ENCODE peak calls at places on chromosomes 5 and 9, in five cellular contexts. U is RPMI7951, W is amniotic stem cell, K is T-helper 2 cell, C is myocyte. F is an unnamed sample.

GRCh38 chr9:119365291-119366027 is 3.8 kb downstream of the BRINP1 start:
- DNase-seq in W (no peak), K (no peak), C (peak; percentile 62), U (peak; percentile 8), F (no peak)

GRCh38 chr5:180644825-180645608 is 4.4 kb downstream of the FLT4 start:
- DNase-seq in K (no peak), C (no peak), U (no peak), W (no peak), F (no peak)

GRCh38 chr5:51385214-51385613 is 2.0 kb downstream of the ISL1 start:
- DNase-seq in C (no peak), W (no peak), K (no peak), U (no peak), F (no peak)

GRCh38 chr9:96599298-96599697 is 20.3 kb downstream of the CDC14B start:
- DNase-seq in W (no peak), K (no peak), U (no peak), C (no peak), F (no peak)

GRCh38 chr9:33137271-33137670 is 29.9 kb downstream of the B4GALT1 start:
- DNase-seq in K (no peak), U (no peak), C (no peak), W (no peak), F (no peak)

GRCh38 chr5:21195145-21195544 is 1207.1 kb upstream of the CDH18 start:
- DNase-seq in W (no peak), K (no peak), U (no peak), C (no peak), F (no peak)

GRCh38 chr5:72470817-72471216 is 36.4 kb downstream of the ZNF366 start:
- DNase-seq in U (peak; percentile 92), W (no peak), C (peak; percentile 82), K (no peak), F (no peak)

GRCh38 chr5:172110921-172111873 is 76.8 kb downstream of the STK10 start:
- DNase-seq in K (peak; percentile 52), W (peak; percentile 33), U (peak; percentile 95), C (peak; percentile 84), F (peak; percentile 72)

GRCh38 chr9:133122935-133123611 is 2.0 kb upstream of the RALGDS start:
- DNase-seq in U (no peak), C (no peak), K (no peak), W (no peak), F (no peak)

GRCh38 chr9:14633148-14633547 is 60.1 kb downstream of the ZDHHC21 start:
- DNase-seq in K (no peak), U (no peak), W (no peak), C (no peak), F (no peak)

GRCh38 chr5:181001947-181002346 is 13.3 kb downstream of the BTNL3 start:
- DNase-seq in C (no peak), K (no peak), U (no peak), W (no peak), F (no peak)

GRCh38 chr5:124960266-124960665 is 213.8 kb upstream of the ZNF608 start:
- DNase-seq in U (no peak), C (no peak), W (no peak), K (no peak), F (no peak)

GRCh38 chr5:120463991-120464626 is at the start of gene PRR16:
- DNase-seq in U (peak; percentile 61), W (peak; percentile 65), K (no peak), C (peak; percentile 85), F (no peak)

GRCh38 chr5:140418862-140419520 is 17.4 kb downstream of the ANKHD1 start:
- DNase-seq in W (no peak), C (no peak), U (no peak), K (no peak), F (no peak)

GRCh38 chr5:120086081-120086480 is 378.0 kb upstream of the PRR16 start:
- DNase-seq in K (no peak), C (no peak), U (no peak), W (no peak), F (no peak)

GRCh38 chr5:5688194-5688924 is 265.9 kb downstream of the ICE1 start:
- DNase-seq in C (no peak), W (no peak), U (no peak), K (no peak), F (no peak)

GRCh38 chr9:105354448-105354847 is 93.4 kb upstream of the FSD1L start:
- DNase-seq in C (no peak), W (no peak), U (no peak), K (no peak), F (no peak)

GRCh38 chr5:11126844-11127243 is 365.8 kb upstream of the DAP start:
- DNase-seq in W (no peak), U (no peak), K (no peak), C (no peak), F (no peak)